ENCODE peak calls at places on chromosome 21, in four cellular contexts. N, V, Y and L are unnamed samples.

GRCh38 chr21:38244885-38245869 is 11.6 kb upstream of the KCNJ15 start:
- DNase-seq in V (no peak), Y (peak; percentile 59), N (no peak), L (no peak)

GRCh38 chr21:29372063-29372802 is 73.5 kb downstream of the BACH1 start:
- DNase-seq in N (peak; percentile 24), V (peak; percentile 91), Y (peak; percentile 59), L (peak; percentile 12)

GRCh38 chr21:40512590-40512989 is 334.4 kb downstream of the DSCAM start:
- DNase-seq in V (peak; percentile 48), N (no peak), Y (no peak), L (no peak)

GRCh38 chr21:31346256-31346821 is 2.3 kb upstream of the TIAM1 start:
- DNase-seq in N (no peak), Y (no peak), V (no peak), L (no peak)

GRCh38 chr21:44927259-44927586 is 6.5 kb upstream of the ITGB2 start:
- DNase-seq in N (no peak), V (no peak), Y (no peak), L (no peak)

GRCh38 chr21:31326478-31327247 is 17.4 kb downstream of the TIAM1 start:
- DNase-seq in V (no peak), N (peak; percentile 31), Y (peak; percentile 95), L (peak; percentile 41)

GRCh38 chr21:37496972-37497371 is 130.4 kb downstream of the DYRK1A start:
- DNase-seq in N (no peak), V (no peak), Y (no peak), L (no peak)

GRCh38 chr21:22885079-22885478 is 1886.9 kb downstream of the NCAM2 start:
- DNase-seq in V (no peak), N (no peak), Y (no peak), L (no peak)

GRCh38 chr21:15029077-15029476 is 35.7 kb downstream of the NRIP1 start:
- DNase-seq in V (no peak), N (no peak), Y (no peak), L (no peak)

GRCh38 chr21:44791246-44791645 is 10.4 kb downstream of the UBE2G2 start:
- DNase-seq in V (no peak), Y (no peak), N (no peak), L (no peak)

GRCh38 chr21:35015435-35016024 is 33.6 kb downstream of the RUNX1 start:
- DNase-seq in Y (no peak), V (no peak), N (no peak), L (no peak)

GRCh38 chr21:38979271-38980196 is 173.8 kb downstream of the ETS2 start:
- DNase-seq in N (no peak), V (no peak), Y (no peak), L (no peak)

GRCh38 chr21:30479259-30479658 is 908 bp downstream of the KRTAP19-1 start:
- DNase-seq in Y (no peak), V (no peak), N (no peak), L (no peak)

GRCh38 chr21:28632718-28633408 is 359.8 kb downstream of the LTN1 start:
- DNase-seq in Y (no peak), V (no peak), N (no peak), L (no peak)

GRCh38 chr21:35113064-35113463 is 64.0 kb upstream of the RUNX1 start:
- DNase-seq in V (peak; percentile 43), Y (no peak), N (no peak), L (no peak)

GRCh38 chr21:22575165-22575584 is 1577.0 kb downstream of the NCAM2 start:
- DNase-seq in N (no peak), V (peak; percentile 21), Y (no peak), L (no peak)

GRCh38 chr21:36854391-36854790 is 112.1 kb downstream of the HLCS start:
- DNase-seq in Y (no peak), V (peak; percentile 78), N (no peak), L (peak; percentile 25)

GRCh38 chr21:44049182-44049581 is 37.1 kb downstream of the TRAPPC10 start:
- DNase-seq in N (no peak), V (no peak), Y (no peak), L (no peak)

GRCh38 chr21:35257413-35257812 is 208.3 kb upstream of the RUNX1 start:
- DNase-seq in Y (no peak), V (peak; percentile 29), N (no peak), L (no peak)

GRCh38 chr21:36454079-36454478 is 25.8 kb downstream of the CLDN14 start:
- DNase-seq in V (no peak), Y (no peak), N (no peak), L (no peak)

GRCh38 chr21:14084068-14084501 is 126.7 kb downstream of the LIPI start:
- DNase-seq in Y (no peak), N (no peak), V (no peak), L (no peak)

GRCh38 chr21:40166291-40166843 is 299.1 kb downstream of the PCP4 start:
- DNase-seq in Y (no peak), V (no peak), N (no peak), L (no peak)

GRCh38 chr21:22791986-22792560 is 1793.9 kb downstream of the NCAM2 start:
- DNase-seq in Y (no peak), N (no peak), V (peak; percentile 47), L (peak; percentile 5)

GRCh38 chr21:36030581-36031189 is 29.6 kb downstream of the SETD4 start:
- DNase-seq in N (no peak), V (peak; percentile 72), Y (no peak), L (no peak)

GRCh38 chr21:28521932-28522826 is 470.5 kb downstream of the LTN1 start:
- DNase-seq in V (no peak), N (no peak), Y (no peak), L (no peak)

GRCh38 chr21:44603109-44603875 is 2.9 kb downstream of the KRTAP10-7 start:
- DNase-seq in Y (no peak), V (no peak), N (no peak), L (no peak)

GRCh38 chr21:25338415-25338814 is 268.9 kb downstream of the MRPL39 start:
- DNase-seq in Y (no peak), N (no peak), V (no peak), L (no peak)

GRCh38 chr21:29102791-29103257 is 27.6 kb upstream of the MAP3K7CL start:
- DNase-seq in N (no peak), V (no peak), Y (no peak), L (no peak)

GRCh38 chr21:39082656-39083376 is 100.4 kb downstream of the PSMG1 start:
- DNase-seq in Y (no peak), N (no peak), V (no peak), L (no peak)

GRCh38 chr21:44299458-44300261 is at the start of gene PFKL:
- DNase-seq in N (peak; percentile 94), V (peak; percentile 80), Y (peak; percentile 59), L (peak; percentile 95)

GRCh38 chr21:31416465-31416864 is 72.4 kb upstream of the TIAM1 start:
- DNase-seq in N (no peak), V (no peak), Y (no peak), L (no peak)

GRCh38 chr21:44785620-44786344 is 15.8 kb downstream of the UBE2G2 start:
- DNase-seq in Y (no peak), N (no peak), V (no peak), L (no peak)

GRCh38 chr21:32604484-32604883 is 7.7 kb downstream of the CFAP298 start:
- DNase-seq in Y (no peak), V (no peak), N (no peak), L (no peak)

GRCh38 chr21:37845535-37845934 is 70.7 kb downstream of the KCNJ6 start:
- DNase-seq in Y (no peak), N (no peak), V (no peak), L (no peak)

DNA sequence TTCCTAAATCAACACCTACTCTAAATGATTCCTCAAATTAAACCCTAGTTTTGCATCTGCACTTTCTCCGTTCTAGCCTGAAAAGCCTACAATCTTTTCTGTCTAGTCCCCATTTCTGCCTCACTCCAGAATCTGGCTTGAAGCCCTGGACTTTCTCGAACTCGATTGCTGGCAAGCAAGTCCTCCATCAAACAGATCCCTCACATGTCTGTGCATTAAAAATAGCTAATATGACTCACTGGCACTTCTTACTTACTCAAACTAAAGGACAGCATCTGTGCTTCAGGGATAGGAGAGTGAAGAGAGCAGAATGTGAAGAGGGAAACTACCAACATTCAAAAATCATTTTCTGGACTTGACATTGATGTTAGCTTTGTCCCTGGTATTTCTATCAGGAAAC is 51.8 kb upstream of the CXADR start:
- DNase-seq in Y (no peak), V (no peak), N (no peak), L (no peak)
- TF ChIP-seq TAF1 in Y (no peak), V (no peak), N (no peak), L (no peak)

GRCh38 chr21:41926068-41926806 is 27.6 kb downstream of the C2CD2 start:
- DNase-seq in V (no peak), Y (peak; percentile 68), N (no peak), L (no peak)
- TF ChIP-seq POLR2AphosphoS5 in V (no peak), Y (peak; percentile 48), N (peak; percentile 21), L (no peak)

DNA sequence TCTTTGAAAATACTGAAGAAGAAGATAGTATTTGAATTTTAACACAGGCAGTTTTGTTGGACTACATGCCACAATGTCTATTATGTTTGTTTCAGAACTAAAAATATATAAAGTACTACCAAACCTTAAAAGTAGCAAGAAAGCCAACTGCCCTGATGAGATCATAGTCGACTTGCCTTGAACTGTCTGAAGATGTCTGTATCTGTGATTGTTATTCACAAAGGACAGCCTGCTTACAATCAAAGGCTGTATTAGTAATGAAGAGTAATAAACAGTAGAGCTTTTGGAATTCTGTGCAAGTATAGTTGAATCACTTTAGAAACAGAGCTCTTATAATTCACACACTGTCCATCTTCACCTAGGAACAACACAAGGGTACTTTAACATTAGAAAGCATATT is 228.3 kb downstream of the NCAM2 start:
- DNase-seq in V (no peak), Y (no peak), N (no peak), L (no peak)
- TF ChIP-seq TAF1 in V (no peak), Y (no peak), N (no peak), L (no peak)

GRCh38 chr21:46056450-46056903 is 41.4 kb upstream of the COL6A2 start:
- DNase-seq in N (no peak), Y (no peak), V (no peak), L (no peak)
- TF ChIP-seq POLR2AphosphoS5 in N (no peak), Y (no peak), V (no peak), L (no peak)